ENCODE peak calls at places on chromosomes 5 and 9, in four cellular contexts. Z is upper lobe of left lung, Y is neural progenitor cell, K is epithelial cell of esophagus. U is an unnamed sample.

GRCh38 chr5:125660231-125660895 is 762.8 kb upstream of the GRAMD2B start:
- DNase-seq in Z (no peak), Y (no peak), K (no peak), U (no peak)

GRCh38 chr5:140565780-140566095 is 1.1 kb downstream of the SLC35A4 start:
- DNase-seq in Z (peak; percentile 89), Y (peak; percentile 19), K (peak; percentile 80), U (no peak)

GRCh38 chr5:149271717-149272558 is at the start of gene AFAP1L1:
- DNase-seq in Z (peak; percentile 65), Y (peak; percentile 70), K (peak; percentile 63), U (no peak)

GRCh38 chr9:6978591-6978990 is 220.8 kb downstream of the KDM4C start:
- DNase-seq in Z (no peak), Y (no peak), K (no peak), U (no peak)

GRCh38 chr5:77066191-77066590 is 20.9 kb downstream of the ZBED3 start:
- DNase-seq in Z (no peak), Y (no peak), K (no peak), U (no peak)

GRCh38 chr9:74858753-74859414 is 28.8 kb downstream of the TRPM6 start:
- DNase-seq in Z (no peak), Y (no peak), K (peak; percentile 18), U (no peak)

GRCh38 chr9:132881826-132882225 is 3.1 kb downstream of the SPACA9 start:
- DNase-seq in Z (no peak), Y (no peak), K (no peak), U (no peak)

GRCh38 chr9:114721491-114722362 is 39.7 kb upstream of the TEX48 start:
- DNase-seq in Z (no peak), Y (peak; percentile 70), K (peak; percentile 96), U (no peak)

GRCh38 chr9:106704056-106704625 is 158.8 kb upstream of the ZNF462 start:
- DNase-seq in Z (no peak), Y (no peak), K (no peak), U (no peak)

GRCh38 chr9:12794024-12794799 is 19.4 kb downstream of the LURAP1L start:
- DNase-seq in Z (no peak), Y (no peak), K (peak; percentile 53), U (no peak)

GRCh38 chr5:11655681-11656080 is 248.6 kb downstream of the CTNND2 start:
- DNase-seq in Z (no peak), Y (no peak), K (no peak), U (no peak)

GRCh38 chr9:5895782-5896181 is 5.1 kb downstream of the MLANA start:
- DNase-seq in Z (no peak), Y (no peak), K (peak; percentile 36), U (no peak)

GRCh38 chr5:10304932-10305331 is 2.8 kb downstream of the CMBL start:
- DNase-seq in Z (no peak), Y (no peak), K (no peak), U (no peak)

GRCh38 chr9:121887553-121888437 is 205.3 kb downstream of the TTLL11 start:
- DNase-seq in Z (no peak), Y (no peak), K (no peak), U (peak; percentile 70)

GRCh38 chr9:80699551-80699998 is 989.8 kb downstream of the TLE1 start:
- DNase-seq in Z (no peak), Y (peak; percentile 1), K (peak; percentile 96), U (peak; percentile 81)

GRCh38 chr5:159441441-159441840 is 111.2 kb upstream of the IL12B start:
- DNase-seq in Z (no peak), Y (peak; percentile 56), K (peak; percentile 13), U (no peak)

GRCh38 chr5:96344678-96345612 is 88.1 kb downstream of the PCSK1 start:
- DNase-seq in Z (no peak), Y (peak; percentile 59), K (peak; percentile 76), U (peak; percentile 81)

GRCh38 chr5:34914671-34915138 is 599 bp downstream of the RAD1 start:
- DNase-seq in Z (peak; percentile 32), Y (no peak), K (no peak), U (peak; percentile 13)

GRCh38 chr5:34913072-34913471 is 2.2 kb downstream of the RAD1 start:
- DNase-seq in Z (no peak), Y (no peak), K (no peak), U (no peak)

GRCh38 chr5:34916518-34916917 is 1.0 kb downstream of the BRIX1 start:
- DNase-seq in Z (no peak), Y (no peak), K (no peak), U (no peak)

GRCh38 chr5:34915856-34916192 is 313 bp downstream of the BRIX1 start:
- DNase-seq in Z (no peak), Y (no peak), K (no peak), U (no peak)

GRCh38 chr5:34915139-34915855 is at the start of the genes BRIX1 and RAD1:
- DNase-seq in Z (peak; percentile 98), Y (peak; percentile 97), K (peak; percentile 99), U (peak; percentile 96)
- TF ChIP-seq CTCF in Z (peak; percentile 59), Y (peak; percentile 23), K (no peak), U (peak; percentile 21)

GRCh38 chr9:125820100-125820804 is 73.1 kb downstream of the PBX3 start:
- DNase-seq in Z (no peak), Y (no peak), K (no peak), U (no peak)
- H3K4me3 ChIP-seq in Z (no peak overlapping the region), Y (no peak overlapping the region), K (no peak overlapping the region), U (no peak overlapping the region)

DNA sequence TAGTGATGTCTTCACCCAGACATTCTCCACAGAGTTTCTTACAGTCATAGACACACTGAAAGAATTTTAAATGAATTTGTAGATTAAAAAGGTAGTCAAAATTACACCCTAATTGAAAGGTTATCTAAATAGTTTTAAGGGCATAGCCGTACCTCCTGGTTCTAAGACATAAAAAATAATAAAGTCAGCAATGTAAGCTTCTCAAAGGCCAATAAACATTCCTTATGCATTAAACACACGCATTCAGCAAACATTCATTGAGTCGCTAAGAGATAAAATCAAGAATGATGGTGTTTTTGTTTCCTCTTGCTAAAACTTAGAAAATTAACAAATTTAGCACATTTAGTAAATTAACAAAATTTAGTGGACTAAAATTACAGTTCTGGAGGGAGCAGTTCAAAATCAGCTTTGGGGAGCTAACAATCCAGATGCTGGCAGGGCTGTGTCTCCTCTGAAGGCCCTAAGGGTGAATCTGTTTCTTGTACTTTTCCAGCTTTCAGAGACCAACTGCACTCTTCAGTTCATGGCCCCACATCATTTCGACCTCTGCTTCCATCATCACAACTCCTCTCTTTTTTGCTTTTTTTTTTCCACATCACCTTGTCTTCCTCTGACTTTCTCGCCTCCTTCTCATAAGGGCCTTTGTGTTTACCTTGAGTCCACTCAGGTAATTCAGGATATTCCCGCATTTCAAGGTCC is 516.5 kb downstream of the DNAH5 start:
- DNase-seq in Z (no peak), Y (no peak), K (no peak), U (no peak)
- TF ChIP-seq CTCF in Z (no peak), Y (no peak), K (no peak), U (no peak)

DNA sequence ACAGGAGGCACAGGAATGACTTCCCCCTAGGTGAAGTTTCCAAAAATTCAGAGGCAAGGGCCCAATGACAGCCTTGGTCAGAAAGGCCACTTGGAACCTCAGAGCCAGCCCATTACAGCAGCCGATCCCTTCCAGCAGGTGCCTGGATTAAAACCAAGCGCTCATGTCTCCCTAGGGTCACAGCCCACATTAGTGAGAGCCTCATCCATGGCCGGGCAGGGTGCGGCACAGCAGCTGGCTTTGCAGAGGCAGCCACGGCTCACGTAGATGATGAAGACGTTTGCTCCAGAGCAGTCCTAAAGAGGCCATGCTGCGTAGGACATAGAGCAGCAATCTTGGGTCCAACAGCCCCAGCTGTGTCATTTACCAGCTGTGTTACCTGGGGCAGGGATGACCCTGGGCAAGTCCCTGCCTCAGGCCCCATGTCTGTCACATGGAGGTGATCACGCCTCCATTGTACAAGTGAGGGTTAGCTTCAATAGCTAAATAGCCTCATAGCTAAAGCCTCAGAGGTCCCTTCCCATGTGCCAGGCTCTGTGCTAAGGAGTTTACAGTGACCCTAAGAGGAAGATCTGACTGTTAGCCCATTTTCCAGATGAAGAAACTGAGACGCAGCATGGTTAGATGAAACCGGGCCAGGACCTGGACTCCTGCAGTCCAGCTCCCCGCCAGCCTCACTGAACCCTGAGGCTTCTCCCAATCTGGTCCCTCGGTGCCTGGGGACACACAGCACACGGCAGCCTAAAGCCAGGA is 39.2 kb downstream of the NEK6 start:
- DNase-seq in Z (no peak), Y (no peak), K (no peak), U (no peak)
- H3K4me3 ChIP-seq in Z (no peak overlapping the region), Y (no peak overlapping the region), K (no peak overlapping the region), U (no peak overlapping the region)

GRCh38 chr5:24923400-24923799 is 278.6 kb upstream of the CDH10 start:
- DNase-seq in Z (no peak), Y (no peak), K (no peak), U (no peak)
- TF ChIP-seq CTCF in Z (no peak), Y (no peak), K (no peak), U (no peak)

GRCh38 chr9:35793461-35793860 is 2.1 kb downstream of the NPR2 start:
- DNase-seq in Z (no peak), Y (no peak), K (no peak), U (no peak)

GRCh38 chr9:35790385-35791291 is 753 bp upstream of the NPR2 start:
- DNase-seq in Z (peak; percentile 64), Y (peak; percentile 87), K (peak; percentile 81), U (peak; percentile 68)

GRCh38 chr9:35791321-35791921 is at the start of gene NPR2:
- DNase-seq in Z (no peak), Y (peak; percentile 79), K (peak; percentile 10), U (no peak)

GRCh38 chr9:35792044-35792813 is 838 bp downstream of the NPR2 start:
- DNase-seq in Z (no peak), Y (no peak), K (no peak), U (no peak)

DNA sequence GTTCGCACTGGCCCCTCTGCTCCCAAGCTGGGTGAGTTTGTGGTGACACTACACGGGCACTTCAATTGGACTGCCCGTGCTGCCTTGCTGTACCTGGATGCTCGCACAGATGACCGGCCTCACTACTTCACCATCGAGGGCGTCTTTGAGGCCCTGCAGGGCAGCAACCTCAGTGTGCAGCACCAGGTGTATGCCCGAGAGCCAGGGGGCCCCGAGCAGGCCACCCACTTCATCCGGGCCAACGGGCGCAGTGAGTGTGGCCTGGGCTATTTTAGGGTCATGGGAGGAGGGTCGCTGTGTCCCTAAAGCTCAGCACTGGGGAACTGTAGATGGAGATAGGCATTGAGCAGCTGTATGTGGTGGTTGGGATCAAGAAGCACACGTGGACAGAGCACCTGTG is 1.4 kb downstream of the NPR2 start:
- DNase-seq in Z (no peak), Y (no peak), K (no peak), U (no peak)
- H3K4me3 ChIP-seq in Z (no peak overlapping the region), Y (no peak overlapping the region), K (no peak overlapping the region), U (no peak overlapping the region)

GRCh38 chr5:173691931-173692330 is 75.5 kb upstream of the BOD1 start:
- DNase-seq in Z (no peak), Y (no peak), K (no peak), U (no peak)

GRCh38 chr5:173697931-173698579 is 81.6 kb upstream of the BOD1 start:
- DNase-seq in Z (no peak), Y (no peak), K (no peak), U (no peak)

GRCh38 chr5:173693670-173694069 is 77.2 kb upstream of the BOD1 start:
- DNase-seq in Z (no peak), Y (no peak), K (no peak), U (no peak)

GRCh38 chr5:173699959-173700358 is 83.5 kb upstream of the BOD1 start:
- DNase-seq in Z (no peak), Y (no peak), K (no peak), U (no peak)

GRCh38 chr5:173696216-173696615 is 79.8 kb upstream of the BOD1 start:
- DNase-seq in Z (no peak), Y (no peak), K (no peak), U (no peak)
- TF ChIP-seq CTCF in Z (no peak), Y (no peak), K (no peak), U (no peak)